ENCODE peak calls at places on chromosomes 11 and 22, in nine cellular contexts. One of them, this sample, is unnamed.

GRCh38 chr22:46582281-46582811 is 37.8 kb upstream of the GRAMD4 start:
- DNase-seq in GM23338: no peak
- DNase-seq in K562: no peak
- DNase-seq in HCT116: no peak
- DNase-seq in HepG2: no peak
- DNase-seq in Panc1: no peak
- DNase-seq in SK-N-SH: no peak
- DNase-seq in HL-60: no peak
- DNase-seq in GM12878: no peak
- DNase-seq in this sample: no peak

GRCh38 chr22:38718414-38718813 is 12.7 kb downstream of the GTPBP1 start:
- DNase-seq in GM12878: no peak
- DNase-seq in HL-60: no peak
- DNase-seq in Panc1: no peak
- DNase-seq in HCT116: peak; percentile 70
- DNase-seq in K562: no peak
- DNase-seq in SK-N-SH: peak; percentile 45
- DNase-seq in GM23338: peak; percentile 78
- DNase-seq in HepG2: peak; percentile 47
- DNase-seq in this sample: peak; percentile 79

GRCh38 chr11:117597083-117597482 is 199.9 kb downstream of the DSCAML1 start:
- DNase-seq in Panc1: no peak
- DNase-seq in HepG2: peak; percentile 21
- DNase-seq in K562: peak; percentile 47
- DNase-seq in HCT116: peak; percentile 12
- DNase-seq in SK-N-SH: no peak
- DNase-seq in HL-60: peak; percentile 3
- DNase-seq in GM12878: no peak
- DNase-seq in GM23338: peak; percentile 85
- DNase-seq in this sample: peak; percentile 14

GRCh38 chr11:92941676-92942571 is 27.5 kb upstream of the MTNR1B start:
- DNase-seq in HL-60: no peak
- DNase-seq in HepG2: peak; percentile 23
- DNase-seq in GM12878: no peak
- DNase-seq in SK-N-SH: peak; percentile 64
- DNase-seq in Panc1: peak; percentile 25
- DNase-seq in HCT116: peak; percentile 18
- DNase-seq in GM23338: peak; percentile 70
- DNase-seq in K562: peak; percentile 37
- DNase-seq in this sample: peak; percentile 40

GRCh38 chr11:19714093-19714386 is 1.4 kb downstream of the NAV2 start:
- DNase-seq in K562: no peak
- DNase-seq in GM23338: peak; percentile 54
- DNase-seq in GM12878: no peak
- DNase-seq in Panc1: peak; percentile 28
- DNase-seq in HepG2: no peak
- DNase-seq in HL-60: no peak
- DNase-seq in SK-N-SH: peak; percentile 59
- DNase-seq in HCT116: no peak
- DNase-seq in this sample: no peak

GRCh38 chr11:13664351-13664750 is 4.1 kb upstream of the FAR1 start:
- DNase-seq in Panc1: no peak
- DNase-seq in HCT116: no peak
- DNase-seq in SK-N-SH: no peak
- DNase-seq in GM23338: no peak
- DNase-seq in HL-60: no peak
- DNase-seq in HepG2: no peak
- DNase-seq in K562: no peak
- DNase-seq in GM12878: no peak
- DNase-seq in this sample: no peak

GRCh38 chr11:101030015-101030414 is 99.6 kb downstream of the PGR start:
- DNase-seq in GM12878: no peak
- DNase-seq in HL-60: no peak
- DNase-seq in Panc1: no peak
- DNase-seq in GM23338: no peak
- DNase-seq in SK-N-SH: no peak
- DNase-seq in K562: no peak
- DNase-seq in HCT116: no peak
- DNase-seq in HepG2: no peak
- DNase-seq in this sample: no peak

GRCh38 chr11:42048141-42048540 is 588.7 kb upstream of the LRRC4C start:
- DNase-seq in HL-60: no peak
- DNase-seq in HepG2: no peak
- DNase-seq in SK-N-SH: no peak
- DNase-seq in K562: no peak
- DNase-seq in GM12878: no peak
- DNase-seq in GM23338: no peak
- DNase-seq in HCT116: no peak
- DNase-seq in Panc1: no peak
- DNase-seq in this sample: no peak

GRCh38 chr11:3231851-3232744 is at the start of gene MRGPRE:
- DNase-seq in HL-60: no peak
- DNase-seq in K562: peak; percentile 88
- DNase-seq in GM23338: peak; percentile 34
- DNase-seq in SK-N-SH: peak; percentile 74
- DNase-seq in Panc1: no peak
- DNase-seq in HepG2: no peak
- DNase-seq in GM12878: no peak
- DNase-seq in HCT116: no peak
- DNase-seq in this sample: no peak

GRCh38 chr22:38298312-38299000 is 18.8 kb downstream of the CSNK1E start:
- DNase-seq in Panc1: no peak
- DNase-seq in K562: peak; percentile 21
- DNase-seq in HL-60: no peak
- DNase-seq in HCT116: peak; percentile 58
- DNase-seq in GM12878: no peak
- DNase-seq in GM23338: peak; percentile 53
- DNase-seq in HepG2: no peak
- DNase-seq in SK-N-SH: peak; percentile 52
- DNase-seq in this sample: no peak

GRCh38 chr11:67288452-67289225 is 464 bp upstream of the ANKRD13D start:
- DNase-seq in GM23338: peak; percentile 91
- DNase-seq in K562: peak; percentile 92
- DNase-seq in Panc1: no peak
- DNase-seq in HL-60: peak; percentile 93
- DNase-seq in HCT116: peak; percentile 54
- DNase-seq in GM12878: peak; percentile 61
- DNase-seq in SK-N-SH: peak; percentile 97
- DNase-seq in HepG2: peak; percentile 85
- DNase-seq in this sample: peak; percentile 89
- H3K4me3 ChIP-seq in GM23338: peak overlapping the region; percentile 91
- H3K4me3 ChIP-seq in K562: peak overlapping the region; percentile 71
- H3K4me3 ChIP-seq in Panc1: peak overlapping the region; percentile 72
- H3K4me3 ChIP-seq in HL-60: peak overlapping the region; percentile 45
- H3K4me3 ChIP-seq in HCT116: peak overlapping the region; percentile 74
- H3K4me3 ChIP-seq in GM12878: peak overlapping the region; percentile 97
- H3K4me3 ChIP-seq in SK-N-SH: peak overlapping the region; percentile 65
- H3K4me3 ChIP-seq in HepG2: peak overlapping the region; percentile 91
- H3K4me3 ChIP-seq in this sample: peak overlapping the region; percentile 65

GRCh38 chr11:110962907-110963306 is 250.7 kb upstream of the ARHGAP20 start:
- DNase-seq in HepG2: no peak
- DNase-seq in SK-N-SH: peak; percentile 12
- DNase-seq in Panc1: no peak
- DNase-seq in HCT116: no peak
- DNase-seq in GM12878: no peak
- DNase-seq in HL-60: no peak
- DNase-seq in K562: no peak
- DNase-seq in GM23338: no peak
- DNase-seq in this sample: no peak

GRCh38 chr11:110971110-110971509 is 258.9 kb upstream of the ARHGAP20 start:
- DNase-seq in K562: no peak
- DNase-seq in GM12878: no peak
- DNase-seq in SK-N-SH: no peak
- DNase-seq in GM23338: no peak
- DNase-seq in HL-60: no peak
- DNase-seq in Panc1: no peak
- DNase-seq in HCT116: no peak
- DNase-seq in HepG2: no peak
- DNase-seq in this sample: no peak

GRCh38 chr11:110968348-110969062 is 256.3 kb upstream of the ARHGAP20 start:
- DNase-seq in Panc1: no peak
- DNase-seq in SK-N-SH: no peak
- DNase-seq in HL-60: peak; percentile 55
- DNase-seq in GM23338: no peak
- DNase-seq in HepG2: no peak
- DNase-seq in HCT116: no peak
- DNase-seq in GM12878: no peak
- DNase-seq in K562: no peak
- DNase-seq in this sample: no peak

GRCh38 chr11:110960167-110960566 is 247.9 kb upstream of the ARHGAP20 start:
- DNase-seq in Panc1: no peak
- DNase-seq in HCT116: no peak
- DNase-seq in GM12878: no peak
- DNase-seq in GM23338: no peak
- DNase-seq in SK-N-SH: no peak
- DNase-seq in HL-60: no peak
- DNase-seq in K562: no peak
- DNase-seq in HepG2: peak; percentile 4
- DNase-seq in this sample: no peak

GRCh38 chr11:110966131-110966530 is 253.9 kb upstream of the ARHGAP20 start:
- DNase-seq in HCT116: no peak
- DNase-seq in HL-60: no peak
- DNase-seq in GM23338: no peak
- DNase-seq in HepG2: no peak
- DNase-seq in K562: no peak
- DNase-seq in Panc1: no peak
- DNase-seq in GM12878: no peak
- DNase-seq in SK-N-SH: no peak
- DNase-seq in this sample: no peak
- TF ChIP-seq REST in HCT116: no peak
- TF ChIP-seq REST in HL-60: no peak
- TF ChIP-seq REST in GM23338: no peak
- TF ChIP-seq REST in HepG2: no peak
- TF ChIP-seq REST in K562: no peak
- TF ChIP-seq REST in Panc1: no peak
- TF ChIP-seq REST in GM12878: no peak
- TF ChIP-seq REST in SK-N-SH: no peak
- TF ChIP-seq REST in this sample: no peak

GRCh38 chr11:17719028-17719939 is at the start of gene MYOD1:
- DNase-seq in GM12878: no peak
- DNase-seq in SK-N-SH: peak; percentile 70
- DNase-seq in HCT116: no peak
- DNase-seq in K562: no peak
- DNase-seq in HL-60: no peak
- DNase-seq in HepG2: no peak
- DNase-seq in GM23338: peak; percentile 79
- DNase-seq in Panc1: no peak
- DNase-seq in this sample: no peak

GRCh38 chr11:17721242-17721999 is 2.0 kb downstream of the MYOD1 start:
- DNase-seq in GM12878: no peak
- DNase-seq in HL-60: no peak
- DNase-seq in GM23338: no peak
- DNase-seq in Panc1: no peak
- DNase-seq in SK-N-SH: peak; percentile 62
- DNase-seq in HCT116: no peak
- DNase-seq in HepG2: no peak
- DNase-seq in K562: no peak
- DNase-seq in this sample: no peak

GRCh38 chr11:17722000-17722643 is 2.8 kb downstream of the MYOD1 start:
- DNase-seq in SK-N-SH: peak; percentile 70
- DNase-seq in K562: peak; percentile 41
- DNase-seq in HL-60: no peak
- DNase-seq in Panc1: no peak
- DNase-seq in HepG2: no peak
- DNase-seq in HCT116: peak; percentile 41
- DNase-seq in GM23338: peak; percentile 82
- DNase-seq in GM12878: no peak
- DNase-seq in this sample: peak; percentile 56

GRCh38 chr11:17719940-17720795 is 797 bp downstream of the MYOD1 start:
- DNase-seq in HL-60: no peak
- DNase-seq in Panc1: no peak
- DNase-seq in GM12878: no peak
- DNase-seq in HepG2: no peak
- DNase-seq in GM23338: peak; percentile 79
- DNase-seq in SK-N-SH: peak; percentile 83
- DNase-seq in HCT116: no peak
- DNase-seq in K562: no peak
- DNase-seq in this sample: peak; percentile 34

GRCh38 chr11:17720796-17721171 is 1.4 kb downstream of the MYOD1 start:
- DNase-seq in GM12878: no peak
- DNase-seq in Panc1: no peak
- DNase-seq in SK-N-SH: peak; percentile 65
- DNase-seq in HCT116: no peak
- DNase-seq in K562: no peak
- DNase-seq in GM23338: peak; percentile 52
- DNase-seq in HepG2: no peak
- DNase-seq in HL-60: no peak
- DNase-seq in this sample: no peak
- H3K4me3 ChIP-seq in GM12878: no peak overlapping the region
- H3K4me3 ChIP-seq in Panc1: no peak overlapping the region
- H3K4me3 ChIP-seq in SK-N-SH: no peak overlapping the region
- H3K4me3 ChIP-seq in HCT116: no peak overlapping the region
- H3K4me3 ChIP-seq in K562: no peak overlapping the region
- H3K4me3 ChIP-seq in GM23338: peak overlapping the region; percentile 70
- H3K4me3 ChIP-seq in HepG2: no peak overlapping the region
- H3K4me3 ChIP-seq in HL-60: no peak overlapping the region
- H3K4me3 ChIP-seq in this sample: peak overlapping the region; percentile 23

DNA sequence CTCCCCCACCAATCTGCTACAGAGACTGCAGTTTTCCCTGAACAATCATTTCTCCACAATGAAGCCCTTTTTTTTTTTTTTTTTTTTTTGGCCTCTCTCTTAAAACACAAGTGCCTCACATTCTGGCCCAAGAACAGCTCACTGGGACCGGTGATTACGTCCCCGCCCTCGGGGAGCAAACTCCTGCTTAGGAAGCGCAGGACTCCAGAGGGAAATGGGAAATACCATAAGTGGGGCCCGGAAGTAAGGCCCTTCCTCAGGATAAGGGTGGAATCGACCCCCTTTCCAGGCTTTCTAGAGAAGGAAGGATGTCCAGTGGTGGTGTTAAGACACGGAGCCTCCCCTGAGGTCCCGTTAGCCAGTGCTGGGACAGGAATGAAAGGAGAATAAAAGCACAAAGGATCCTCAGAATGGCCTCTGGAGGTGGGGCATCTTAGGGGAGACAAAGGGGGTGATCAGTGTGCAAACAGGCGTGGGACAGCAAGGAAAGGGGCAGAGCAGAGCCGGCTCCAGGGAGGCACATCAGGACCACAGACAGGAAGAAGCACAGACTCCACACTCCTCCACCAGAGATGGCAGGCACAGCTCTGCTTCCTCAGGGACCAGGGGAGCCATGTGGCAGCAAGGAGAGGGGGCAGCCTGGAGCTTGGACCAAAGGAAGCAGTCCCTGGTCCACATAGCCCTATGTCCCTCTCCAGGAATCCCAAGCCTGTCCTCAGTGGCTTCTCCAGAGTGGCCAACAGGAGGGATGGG is 61.3 kb downstream of the CHST1 start:
- DNase-seq in HL-60: no peak
- DNase-seq in K562: no peak
- DNase-seq in GM23338: no peak
- DNase-seq in SK-N-SH: no peak
- DNase-seq in HepG2: no peak
- DNase-seq in Panc1: no peak
- DNase-seq in HCT116: no peak
- DNase-seq in GM12878: no peak
- DNase-seq in this sample: no peak
- TF ChIP-seq REST in HL-60: no peak
- TF ChIP-seq REST in K562: no peak
- TF ChIP-seq REST in GM23338: no peak
- TF ChIP-seq REST in SK-N-SH: no peak
- TF ChIP-seq REST in HepG2: no peak
- TF ChIP-seq REST in Panc1: no peak
- TF ChIP-seq REST in HCT116: no peak
- TF ChIP-seq REST in GM12878: no peak
- TF ChIP-seq REST in this sample: no peak

This sample was measured in A549.